ENCODE peak calls at places on chromosomes 11 and 22, in five cellular contexts. P is NT2/D1, M is H1, X is GM12878, O is HepG2. H is an unnamed sample.

GRCh38 chr22:23305321-23305910 is 125.1 kb downstream of the BCR start:
- DNase-seq in X (no peak), O (no peak), P (no peak), M (no peak), H (no peak)

GRCh38 chr22:43811777-43812148 is 342 bp downstream of the EFCAB6 start:
- DNase-seq in O (no peak), P (no peak), X (no peak), M (no peak), H (no peak)

GRCh38 chr11:46352063-46352841 is 5.0 kb downstream of the DGKZ start:
- DNase-seq in O (no peak), M (no peak), X (no peak), P (no peak), H (peak; percentile 79)

GRCh38 chr11:1397146-1397861 is 7.6 kb downstream of the BRSK2 start:
- DNase-seq in X (no peak), P (no peak), M (no peak), O (no peak), H (no peak)

GRCh38 chr22:30245985-30246901 is at the start of gene LIF:
- DNase-seq in P (no peak), X (no peak), M (no peak), O (no peak), H (peak; percentile 59)

GRCh38 chr11:106152013-106152412 is 74.6 kb downstream of the AASDHPPT start:
- DNase-seq in P (no peak), O (no peak), X (no peak), M (no peak), H (no peak)

GRCh38 chr22:23283591-23284503 is 103.5 kb downstream of the BCR start:
- DNase-seq in O (peak; percentile 90), X (no peak), P (no peak), M (no peak), H (no peak)

GRCh38 chr22:42116848-42117424 is 13.7 kb downstream of the CYP2D6 start:
- DNase-seq in X (no peak), O (no peak), M (no peak), P (no peak), H (no peak)

GRCh38 chr11:47332303-47332711 is 20.2 kb downstream of the MYBPC3 start:
- DNase-seq in M (no peak), P (no peak), O (no peak), X (no peak), H (no peak)

GRCh38 chr11:126104420-126104819 is 41.8 kb upstream of the CDON start:
- DNase-seq in O (no peak), P (peak; percentile 80), M (peak; percentile 43), X (no peak), H (no peak)

GRCh38 chr11:129018991-129019390 is 76.3 kb upstream of the TP53AIP1 start:
- DNase-seq in M (no peak), X (no peak), O (no peak), P (no peak), H (no peak)

GRCh38 chr22:44663256-44663999 is 38.6 kb upstream of the PRR5 start:
- DNase-seq in M (no peak), O (no peak), P (no peak), X (no peak), H (no peak)

GRCh38 chr11:70005107-70005818 is 72.9 kb upstream of the ANO1 start:
- DNase-seq in P (no peak), M (no peak), O (no peak), X (no peak), H (no peak)

GRCh38 chr11:116929393-116930090 is 92.1 kb upstream of the APOA1 start:
- DNase-seq in M (no peak), O (peak; percentile 21), X (no peak), P (no peak), H (no peak)

GRCh38 chr11:102709211-102709980 is 3.8 kb upstream of the MMP27 start:
- DNase-seq in P (no peak), X (no peak), M (no peak), O (no peak), H (no peak)

GRCh38 chr22:31490496-31490925 is 869 bp upstream of the EIF4ENIF1 start:
- DNase-seq in M (no peak), X (peak; percentile 97), P (no peak), O (peak; percentile 77), H (peak; percentile 60)

GRCh38 chr22:31489632-31490495 is at the start of gene EIF4ENIF1:
- DNase-seq in O (peak; percentile 72), M (no peak), X (no peak), P (peak; percentile 49), H (peak; percentile 92)

GRCh38 chr22:31488988-31489617 is 539 bp downstream of the EIF4ENIF1 start:
- DNase-seq in P (no peak), X (no peak), M (no peak), O (no peak), H (peak; percentile 71)

GRCh38 chr22:31492151-31492550 is 2.5 kb upstream of the EIF4ENIF1 start:
- DNase-seq in X (no peak), O (no peak), M (no peak), P (no peak), H (no peak)

GRCh38 chr22:31491218-31491962 is 1.7 kb upstream of the EIF4ENIF1 start:
- DNase-seq in O (no peak), P (no peak), M (no peak), X (no peak), H (no peak)
- TF ChIP-seq SUZ12 in O (no peak), P (no peak), M (no peak), X (no peak), H (no peak)

DNA sequence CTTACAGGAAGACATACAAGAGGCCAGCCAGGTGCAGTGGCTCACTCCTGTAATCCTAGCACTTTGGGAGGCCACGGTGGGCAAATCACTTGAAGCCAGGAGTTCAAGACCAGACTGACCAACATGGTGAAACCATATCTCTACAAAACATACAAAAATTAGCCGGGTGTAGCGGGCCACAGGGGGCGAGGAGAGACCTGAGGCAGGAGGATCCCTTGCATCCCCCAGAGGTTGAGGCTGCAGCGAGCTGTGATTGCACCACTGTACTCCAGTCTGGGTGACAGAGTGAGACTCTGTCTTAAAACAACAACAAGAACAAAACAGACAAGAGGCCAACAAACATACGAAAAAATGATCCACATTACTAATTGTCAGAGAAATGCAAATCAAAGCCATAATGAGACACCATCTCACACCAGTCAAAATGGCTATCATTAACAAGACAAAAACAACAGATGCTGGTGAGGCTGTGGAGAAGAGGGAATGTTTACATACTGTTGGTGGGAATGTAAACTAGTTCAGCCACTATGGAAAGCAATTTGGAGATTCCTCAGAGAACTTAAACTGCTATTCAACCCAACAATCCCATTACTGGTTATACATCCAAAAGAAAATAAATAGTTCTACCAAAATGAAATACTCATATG is 498.8 kb upstream of the ARHGAP42 start:
- DNase-seq in O (no peak), P (no peak), X (no peak), M (no peak), H (no peak)
- TF ChIP-seq SUZ12 in O (no peak), P (no peak), X (no peak), M (no peak), H (no peak)

DNA sequence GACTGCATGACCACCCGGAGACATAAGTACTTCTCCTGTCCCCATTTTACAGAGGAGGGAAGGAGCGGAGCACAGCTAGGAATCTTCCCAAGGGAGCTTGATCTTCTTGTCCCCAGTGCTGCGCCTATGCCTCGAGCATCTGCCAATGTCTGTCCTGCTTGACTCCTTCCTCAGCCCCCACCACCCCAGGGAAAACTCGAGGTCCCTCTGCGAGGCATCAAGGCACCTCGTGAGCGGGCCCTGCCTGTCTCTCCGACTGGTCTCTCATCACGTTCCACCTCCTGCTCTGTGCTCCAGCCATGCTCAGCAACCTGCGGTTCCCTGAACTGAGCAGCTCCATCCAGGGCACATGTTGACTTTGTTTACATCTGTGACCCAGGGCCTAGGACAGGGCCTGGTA is 2.5 kb downstream of the NCF4 start:
- DNase-seq in P (no peak), O (no peak), X (no peak), M (no peak), H (no peak)
- TF ChIP-seq SUZ12 in P (no peak), O (no peak), X (no peak), M (no peak), H (no peak)

GRCh38 chr11:12380565-12381325 is 3.4 kb downstream of the PARVA start:
- DNase-seq in M (no peak), O (no peak), P (no peak), X (no peak), H (no peak)
- TF ChIP-seq SUZ12 in M (no peak), O (no peak), P (no peak), X (no peak), H (no peak)

DNA sequence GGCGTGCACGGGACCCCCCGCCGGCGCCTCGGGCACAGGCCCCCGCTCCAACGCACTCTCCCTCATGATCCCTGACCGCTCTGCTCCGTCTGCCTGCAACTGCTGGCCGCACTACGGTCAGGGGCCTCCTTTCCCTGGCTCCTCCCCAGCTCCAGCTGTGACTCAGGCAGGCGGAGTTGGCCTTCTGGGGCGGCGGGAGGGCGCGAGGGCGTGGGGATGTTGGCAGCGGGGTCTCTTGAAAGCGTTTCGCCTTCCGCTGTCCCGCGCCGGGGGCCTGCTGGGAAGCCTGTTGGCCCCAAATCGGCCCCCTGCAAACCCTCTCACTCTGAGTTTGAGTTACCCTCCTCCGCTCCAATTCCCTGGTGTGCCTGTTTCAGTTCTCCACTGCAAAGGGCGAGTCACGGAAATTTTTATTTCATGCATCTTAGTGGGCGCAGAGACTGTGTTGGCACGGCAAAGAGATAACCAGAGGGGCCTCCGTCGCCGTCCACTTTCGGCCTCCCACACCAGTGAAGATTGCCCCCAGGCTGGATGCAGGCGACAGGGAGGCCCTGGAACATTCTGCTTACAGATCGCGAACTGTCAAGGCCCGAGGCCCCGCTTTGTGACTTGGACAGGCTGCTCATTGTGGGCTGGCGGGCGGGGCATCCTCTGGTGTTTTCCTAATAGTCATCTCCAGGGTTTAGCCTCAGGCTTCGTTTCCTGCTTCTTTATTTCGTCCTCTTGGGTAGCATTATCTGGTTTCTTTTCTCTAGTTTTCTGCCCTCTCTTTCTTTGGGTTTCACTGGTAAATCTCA is at the start of gene CAVIN3:
- DNase-seq in M (no peak), O (no peak), P (no peak), X (peak; percentile 43), H (no peak)
- TF ChIP-seq SUZ12 in M (no peak), O (no peak), P (no peak), X (no peak), H (no peak)

H was measured in HEK293T.